ENCODE peak calls at places on chromosome X, in six cellular contexts. N is tibial artery; Z is thoracic aorta; M is CD8-positive, alpha-beta T cell; O is upper lobe of right lung; I is fibroblast of lung. U is an unnamed sample.

GRCh38 chrX:134691453-134691852 is 33.2 kb upstream of the PLAC1 start:
- DNase-seq in Z (no peak), I (no peak), M (no peak), O (no peak), N (no peak), U (no peak)

GRCh38 chrX:68433981-68434299 is 645 bp upstream of the OPHN1 start:
- DNase-seq in I (no peak), O (no peak), M (no peak), N (no peak), Z (no peak), U (no peak)

GRCh38 chrX:136325377-136325776 is 24.6 kb downstream of the ADGRG4 start:
- DNase-seq in I (no peak), M (no peak), N (no peak), Z (no peak), O (no peak), U (no peak)

GRCh38 chrX:41716767-41717473 is 7.1 kb upstream of the GPR82 start:
- DNase-seq in I (no peak), M (no peak), Z (no peak), O (no peak), N (no peak), U (no peak)

GRCh38 chrX:138711399-138712347 is at the start of gene FGF13:
- DNase-seq in O (peak; percentile 49), I (peak; percentile 27), N (peak; percentile 20), M (no peak), Z (no peak), U (no peak)

GRCh38 chrX:7120578-7121219 is 26.8 kb upstream of the STS start:
- DNase-seq in I (peak; percentile 20), N (no peak), O (no peak), Z (no peak), M (no peak), U (no peak)

GRCh38 chrX:134174273-134174660 is 62.7 kb upstream of the CCDC160 start:
- DNase-seq in Z (no peak), N (no peak), I (no peak), M (no peak), O (no peak), U (no peak)

GRCh38 chrX:140712413-140713173 is 3.0 kb downstream of the LINC00632 start:
- DNase-seq in M (peak; percentile 24), I (peak; percentile 65), Z (peak; percentile 3), O (peak; percentile 78), N (peak; percentile 61), U (peak; percentile 49)

GRCh38 chrX:129782015-129782495 is 2.3 kb downstream of the SASH3 start:
- DNase-seq in O (no peak), Z (no peak), N (no peak), M (no peak), I (no peak), U (no peak)

GRCh38 chrX:101462892-101463291 is 22.4 kb upstream of the ARMCX4 start:
- DNase-seq in I (peak; percentile 12), O (no peak), M (no peak), N (no peak), Z (no peak), U (no peak)

GRCh38 chrX:147476008-147476407 is 435.7 kb upstream of the FMR1 start:
- DNase-seq in O (no peak), N (no peak), I (no peak), M (no peak), Z (no peak), U (no peak)

GRCh38 chrX:146707781-146708180 is 101.8 kb upstream of the CXorf51B start:
- DNase-seq in M (no peak), O (no peak), N (no peak), Z (no peak), I (no peak), U (no peak)

GRCh38 chrX:136866337-136867095 is 14.0 kb downstream of the RBMX start:
- DNase-seq in M (no peak), N (no peak), O (no peak), I (peak; percentile 9), Z (no peak), U (no peak)

GRCh38 chrX:103789004-103789403 is 12.4 kb downstream of the PLP1 start:
- DNase-seq in Z (no peak), N (no peak), M (no peak), O (no peak), I (no peak), U (no peak)

GRCh38 chrX:39418936-39419659 is 617.8 kb downstream of the MID1IP1 start:
- DNase-seq in O (no peak), N (no peak), I (no peak), M (no peak), Z (no peak), U (no peak)

GRCh38 chrX:130563476-130563875 is 161.7 kb downstream of the RBMX2 start:
- DNase-seq in N (no peak), O (no peak), I (no peak), Z (no peak), M (no peak), U (no peak)

GRCh38 chrX:133045986-133046385 is 50.9 kb downstream of the USP26 start:
- DNase-seq in O (no peak), M (no peak), Z (no peak), N (no peak), I (peak; percentile 14), U (no peak)

GRCh38 chrX:134513091-134513490 is 53.1 kb downstream of the HPRT1 start:
- DNase-seq in Z (no peak), I (no peak), O (no peak), M (no peak), N (no peak), U (no peak)

GRCh38 chrX:101108293-101108692 is 10.3 kb downstream of the CENPI start:
- DNase-seq in O (no peak), N (no peak), M (no peak), I (peak; percentile 43), Z (no peak), U (peak; percentile 9)

GRCh38 chrX:108426262-108426661 is 12.0 kb downstream of the COL4A6 start:
- DNase-seq in O (no peak), N (no peak), Z (no peak), I (no peak), M (no peak), U (no peak)

GRCh38 chrX:129549124-129549523 is 9.1 kb downstream of the OCRL start:
- DNase-seq in I (no peak), N (no peak), Z (no peak), O (no peak), M (no peak), U (no peak)

GRCh38 chrX:151984328-151984727 is 9.9 kb upstream of the GABRE start:
- DNase-seq in O (no peak), M (no peak), I (peak; percentile 94), N (peak; percentile 24), Z (no peak), U (peak; percentile 73)

GRCh38 chrX:129738466-129739308 is at the start of gene XPNPEP2:
- DNase-seq in O (no peak), Z (no peak), N (no peak), I (no peak), M (no peak), U (no peak)

GRCh38 chrX:13109811-13110210 is 65.4 kb upstream of the FAM9C start:
- DNase-seq in N (no peak), O (no peak), Z (no peak), M (no peak), I (peak; percentile 67), U (peak; percentile 58)

GRCh38 chrX:54564942-54565341 is 34.9 kb downstream of the GNL3L start:
- DNase-seq in M (no peak), O (no peak), Z (no peak), N (no peak), I (peak; percentile 2), U (no peak)

GRCh38 chrX:119236599-119237525 is 777 bp downstream of the PGRMC1 start:
- DNase-seq in I (peak; percentile 82), M (peak; percentile 17), N (peak; percentile 21), Z (no peak), O (peak; percentile 54), U (peak; percentile 36)

GRCh38 chrX:134713618-134714107 is 55.4 kb upstream of the PLAC1 start:
- DNase-seq in I (no peak), M (no peak), N (no peak), O (no peak), Z (no peak), U (no peak)

DNA sequence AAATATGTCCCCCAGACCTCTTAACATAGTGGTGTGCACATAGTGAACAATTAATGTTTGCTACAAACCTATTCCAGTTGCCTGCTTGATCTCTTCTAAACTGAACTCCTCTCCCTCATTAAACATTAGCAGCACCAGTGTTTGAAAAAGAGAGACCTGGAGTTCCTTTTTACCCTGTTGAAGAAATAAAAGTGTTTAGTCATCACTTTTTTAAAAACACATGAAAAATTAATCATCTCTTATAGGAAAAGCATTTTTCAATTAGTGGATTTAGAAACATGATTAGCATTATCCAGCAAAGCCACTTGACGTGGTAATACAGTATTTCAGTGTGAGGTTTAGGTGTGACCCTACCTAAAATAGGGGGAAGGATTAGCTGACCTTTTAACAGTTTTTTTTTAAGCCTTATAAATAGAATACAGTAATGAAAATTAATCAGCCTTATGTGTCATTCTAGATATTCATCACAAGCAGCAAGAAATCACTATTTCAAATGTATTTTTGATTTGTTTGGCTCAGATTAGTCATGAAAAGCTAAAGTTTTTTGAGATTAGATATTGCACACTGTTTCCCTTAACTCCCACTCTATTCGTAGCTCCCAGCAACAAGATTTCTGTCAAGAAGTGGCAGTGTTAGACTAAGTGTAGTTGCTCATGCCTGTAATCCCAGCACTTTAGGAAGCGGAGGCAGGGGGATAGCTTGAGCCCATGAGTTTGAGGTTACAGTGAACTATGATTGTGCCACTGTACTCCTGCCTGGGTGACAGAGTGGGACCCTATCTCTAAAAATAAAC is 26.2 kb downstream of the CUL4B start:
- DNase-seq in I (peak; percentile 6), O (no peak), Z (no peak), M (no peak), N (no peak), U (no peak)
- H3K4me3 ChIP-seq in I (no peak overlapping the region), O (no peak overlapping the region), Z (no peak overlapping the region), M (no peak overlapping the region), N (no peak overlapping the region), U (no peak overlapping the region)

GRCh38 chrX:131792356-131792749 is 230.7 kb upstream of the STK26 start:
- DNase-seq in O (no peak), I (peak; percentile 83), Z (no peak), M (no peak), N (no peak), U (no peak)
- H3K4me3 ChIP-seq in O (no peak overlapping the region), I (peak overlapping the region; percentile 34), Z (no peak overlapping the region), M (no peak overlapping the region), N (no peak overlapping the region), U (no peak overlapping the region)

DNA sequence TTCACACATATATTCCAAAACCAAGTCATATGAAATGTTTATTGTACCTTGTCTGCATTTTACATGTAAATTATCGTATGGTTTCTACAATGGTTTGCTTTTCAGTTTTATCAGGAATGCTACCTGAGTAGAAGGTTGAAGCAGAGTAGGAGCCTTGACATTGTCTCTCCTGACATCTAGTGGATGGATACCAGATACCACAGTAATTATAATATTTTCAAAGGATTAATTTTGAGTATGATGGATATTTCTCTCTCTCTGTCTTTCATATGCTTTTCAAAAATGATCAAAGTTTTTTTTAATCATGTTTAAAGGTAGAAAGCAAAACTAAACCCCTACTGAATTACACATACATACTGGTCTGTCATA is 109.4 kb upstream of the KLHL13 start:
- DNase-seq in M (no peak), N (no peak), Z (no peak), O (no peak), I (peak; percentile 20), U (no peak)
- H3K4me3 ChIP-seq in M (no peak overlapping the region), N (no peak overlapping the region), Z (peak overlapping the region; percentile 28), O (no peak overlapping the region), I (no peak overlapping the region), U (no peak overlapping the region)

DNA sequence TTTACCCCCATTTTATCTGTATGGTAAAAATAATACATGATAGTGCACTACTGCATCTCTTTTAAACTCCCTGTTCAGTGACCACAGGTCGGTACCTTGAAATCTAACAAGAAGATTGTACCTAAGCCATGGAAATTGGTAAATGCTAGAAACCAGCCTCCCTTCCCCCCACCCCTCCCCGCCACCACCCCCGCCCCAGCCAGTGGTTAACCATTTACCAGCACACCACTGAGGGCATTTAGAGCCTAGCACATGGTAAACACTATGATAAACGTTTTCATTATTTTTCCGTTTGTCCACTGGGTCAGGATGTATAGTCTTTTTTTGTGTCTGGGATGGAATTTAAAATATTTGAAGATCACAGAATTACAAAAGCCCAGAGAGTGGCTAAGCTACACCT is 704 bp upstream of the FTSJ1 start:
- DNase-seq in I (no peak), M (no peak), N (no peak), O (no peak), Z (no peak), U (no peak)
- H3K4me3 ChIP-seq in I (peak overlapping the region; percentile 51), M (peak overlapping the region; percentile 22), N (peak overlapping the region; percentile 77), O (peak overlapping the region; percentile 73), Z (peak overlapping the region; percentile 92), U (peak overlapping the region; percentile 76)

U was measured in skeletal muscle cell.